ENCODE peak calls at places on chromosomes 13 and 19, in ten cellular contexts. One of them, this sample, is unnamed.

GRCh38 chr19:33368074-33368864 is 5.2 kb upstream of the CEBPG start:
- DNase-seq in CD4-positive, CD25-positive, alpha-beta regulatory T cell: no peak
- DNase-seq in NCI-H1930: no peak
- DNase-seq in activated naive CD8-positive, alpha-beta T cell treated with anti-CD3 and anti-CD28 coated beads for 36 hours: no peak
- DNase-seq in ELF-1: no peak
- DNase-seq in activated CD8-positive, alpha-beta T cell treated with anti-CD3 and anti-CD28 coated beads, Interleukin-2, amount 10 ng/mL, durations not matched to agents 7 days and 5 days: no peak
- DNase-seq in stimulated activated CD8-positive, alpha-beta memory T cell treated with anti-CD3 and anti-CD28 coated beads, Interleukin-7, amount 100 ng/mL, for 1 hour: no peak
- DNase-seq in stimulated activated CD4-positive, alpha-beta T cell treated with anti-CD3 and anti-CD28 coated beads, Interleukin-2, amount 100 ng/mL, for 48 hours: no peak
- DNase-seq in HT1080: peak
- DNase-seq in Calu3: no peak
- DNase-seq in this sample: peak

GRCh38 chr19:58557253-58558065 is 952 bp downstream of the UBE2M start:
- DNase-seq in CD4-positive, CD25-positive, alpha-beta regulatory T cell: no peak
- DNase-seq in stimulated activated CD8-positive, alpha-beta memory T cell treated with anti-CD3 and anti-CD28 coated beads, Interleukin-7, amount 100 ng/mL, for 1 hour: no peak
- DNase-seq in stimulated activated CD4-positive, alpha-beta T cell treated with anti-CD3 and anti-CD28 coated beads, Interleukin-2, amount 100 ng/mL, for 48 hours: no peak
- DNase-seq in activated CD8-positive, alpha-beta T cell treated with anti-CD3 and anti-CD28 coated beads, Interleukin-2, amount 10 ng/mL, durations not matched to agents 7 days and 5 days: peak
- DNase-seq in Calu3: no peak
- DNase-seq in NCI-H1930: no peak
- DNase-seq in HT1080: no peak
- DNase-seq in ELF-1: no peak
- DNase-seq in activated naive CD8-positive, alpha-beta T cell treated with anti-CD3 and anti-CD28 coated beads for 36 hours: no peak
- DNase-seq in this sample: no peak

GRCh38 chr19:13537454-13537853 is 31.2 kb upstream of the CACNA1A start:
- DNase-seq in stimulated activated CD4-positive, alpha-beta T cell treated with anti-CD3 and anti-CD28 coated beads, Interleukin-2, amount 100 ng/mL, for 48 hours: no peak
- DNase-seq in HT1080: no peak
- DNase-seq in ELF-1: peak
- DNase-seq in activated CD8-positive, alpha-beta T cell treated with anti-CD3 and anti-CD28 coated beads, Interleukin-2, amount 10 ng/mL, durations not matched to agents 7 days and 5 days: no peak
- DNase-seq in activated naive CD8-positive, alpha-beta T cell treated with anti-CD3 and anti-CD28 coated beads for 36 hours: no peak
- DNase-seq in stimulated activated CD8-positive, alpha-beta memory T cell treated with anti-CD3 and anti-CD28 coated beads, Interleukin-7, amount 100 ng/mL, for 1 hour: no peak
- DNase-seq in Calu3: no peak
- DNase-seq in NCI-H1930: peak
- DNase-seq in CD4-positive, CD25-positive, alpha-beta regulatory T cell: no peak
- DNase-seq in this sample: no peak

GRCh38 chr19:1167687-1168561 is 6.1 kb downstream of the SBNO2 start:
- DNase-seq in Calu3: no peak
- DNase-seq in stimulated activated CD8-positive, alpha-beta memory T cell treated with anti-CD3 and anti-CD28 coated beads, Interleukin-7, amount 100 ng/mL, for 1 hour: no peak
- DNase-seq in HT1080: no peak
- DNase-seq in NCI-H1930: no peak
- DNase-seq in ELF-1: no peak
- DNase-seq in activated CD8-positive, alpha-beta T cell treated with anti-CD3 and anti-CD28 coated beads, Interleukin-2, amount 10 ng/mL, durations not matched to agents 7 days and 5 days: no peak
- DNase-seq in stimulated activated CD4-positive, alpha-beta T cell treated with anti-CD3 and anti-CD28 coated beads, Interleukin-2, amount 100 ng/mL, for 48 hours: no peak
- DNase-seq in CD4-positive, CD25-positive, alpha-beta regulatory T cell: no peak
- DNase-seq in activated naive CD8-positive, alpha-beta T cell treated with anti-CD3 and anti-CD28 coated beads for 36 hours: no peak
- DNase-seq in this sample: no peak

GRCh38 chr19:2841858-2842574 is 741 bp downstream of the ZNF555 start:
- DNase-seq in HT1080: no peak
- DNase-seq in Calu3: no peak
- DNase-seq in NCI-H1930: no peak
- DNase-seq in ELF-1: peak
- DNase-seq in CD4-positive, CD25-positive, alpha-beta regulatory T cell: no peak
- DNase-seq in stimulated activated CD4-positive, alpha-beta T cell treated with anti-CD3 and anti-CD28 coated beads, Interleukin-2, amount 100 ng/mL, for 48 hours: no peak
- DNase-seq in activated CD8-positive, alpha-beta T cell treated with anti-CD3 and anti-CD28 coated beads, Interleukin-2, amount 10 ng/mL, durations not matched to agents 7 days and 5 days: no peak
- DNase-seq in stimulated activated CD8-positive, alpha-beta memory T cell treated with anti-CD3 and anti-CD28 coated beads, Interleukin-7, amount 100 ng/mL, for 1 hour: no peak
- DNase-seq in activated naive CD8-positive, alpha-beta T cell treated with anti-CD3 and anti-CD28 coated beads for 36 hours: peak
- DNase-seq in this sample: peak

GRCh38 chr19:49442793-49443365 is 1.6 kb upstream of the SLC17A7 start:
- DNase-seq in activated CD8-positive, alpha-beta T cell treated with anti-CD3 and anti-CD28 coated beads, Interleukin-2, amount 10 ng/mL, durations not matched to agents 7 days and 5 days: peak
- DNase-seq in HT1080: peak
- DNase-seq in stimulated activated CD8-positive, alpha-beta memory T cell treated with anti-CD3 and anti-CD28 coated beads, Interleukin-7, amount 100 ng/mL, for 1 hour: no peak
- DNase-seq in ELF-1: peak
- DNase-seq in CD4-positive, CD25-positive, alpha-beta regulatory T cell: no peak
- DNase-seq in Calu3: peak
- DNase-seq in NCI-H1930: peak
- DNase-seq in activated naive CD8-positive, alpha-beta T cell treated with anti-CD3 and anti-CD28 coated beads for 36 hours: peak
- DNase-seq in stimulated activated CD4-positive, alpha-beta T cell treated with anti-CD3 and anti-CD28 coated beads, Interleukin-2, amount 100 ng/mL, for 48 hours: peak
- DNase-seq in this sample: peak

GRCh38 chr13:60620611-60621395 is 223.8 kb downstream of the TDRD3 start:
- DNase-seq in CD4-positive, CD25-positive, alpha-beta regulatory T cell: no peak
- DNase-seq in ELF-1: no peak
- DNase-seq in activated naive CD8-positive, alpha-beta T cell treated with anti-CD3 and anti-CD28 coated beads for 36 hours: no peak
- DNase-seq in activated CD8-positive, alpha-beta T cell treated with anti-CD3 and anti-CD28 coated beads, Interleukin-2, amount 10 ng/mL, durations not matched to agents 7 days and 5 days: no peak
- DNase-seq in HT1080: no peak
- DNase-seq in stimulated activated CD8-positive, alpha-beta memory T cell treated with anti-CD3 and anti-CD28 coated beads, Interleukin-7, amount 100 ng/mL, for 1 hour: no peak
- DNase-seq in Calu3: no peak
- DNase-seq in NCI-H1930: no peak
- DNase-seq in stimulated activated CD4-positive, alpha-beta T cell treated with anti-CD3 and anti-CD28 coated beads, Interleukin-2, amount 100 ng/mL, for 48 hours: no peak
- DNase-seq in this sample: no peak

GRCh38 chr13:55437162-55437561 is 1703.6 kb upstream of the PRR20A start:
- DNase-seq in CD4-positive, CD25-positive, alpha-beta regulatory T cell: no peak
- DNase-seq in stimulated activated CD4-positive, alpha-beta T cell treated with anti-CD3 and anti-CD28 coated beads, Interleukin-2, amount 100 ng/mL, for 48 hours: no peak
- DNase-seq in activated naive CD8-positive, alpha-beta T cell treated with anti-CD3 and anti-CD28 coated beads for 36 hours: no peak
- DNase-seq in activated CD8-positive, alpha-beta T cell treated with anti-CD3 and anti-CD28 coated beads, Interleukin-2, amount 10 ng/mL, durations not matched to agents 7 days and 5 days: no peak
- DNase-seq in HT1080: no peak
- DNase-seq in Calu3: no peak
- DNase-seq in ELF-1: no peak
- DNase-seq in stimulated activated CD8-positive, alpha-beta memory T cell treated with anti-CD3 and anti-CD28 coated beads, Interleukin-7, amount 100 ng/mL, for 1 hour: no peak
- DNase-seq in NCI-H1930: no peak
- DNase-seq in this sample: no peak

GRCh38 chr19:11421607-11422098 is 2.5 kb upstream of the RGL3 start:
- DNase-seq in HT1080: no peak
- DNase-seq in CD4-positive, CD25-positive, alpha-beta regulatory T cell: no peak
- DNase-seq in activated CD8-positive, alpha-beta T cell treated with anti-CD3 and anti-CD28 coated beads, Interleukin-2, amount 10 ng/mL, durations not matched to agents 7 days and 5 days: peak
- DNase-seq in Calu3: peak
- DNase-seq in NCI-H1930: no peak
- DNase-seq in activated naive CD8-positive, alpha-beta T cell treated with anti-CD3 and anti-CD28 coated beads for 36 hours: peak
- DNase-seq in stimulated activated CD4-positive, alpha-beta T cell treated with anti-CD3 and anti-CD28 coated beads, Interleukin-2, amount 100 ng/mL, for 48 hours: peak
- DNase-seq in stimulated activated CD8-positive, alpha-beta memory T cell treated with anti-CD3 and anti-CD28 coated beads, Interleukin-7, amount 100 ng/mL, for 1 hour: no peak
- DNase-seq in ELF-1: peak
- DNase-seq in this sample: no peak

This sample was measured in AG08396.